ENCODE peak calls at places on chromosomes 12 and 14, in five cellular contexts. T is HCT116, A is SK-N-SH, Y is K562, H is HepG2. C is an unnamed sample.

GRCh38 chr12:55929306-55929791 is 1.6 kb upstream of the DGKA start:
- DNase-seq in T (no peak), Y (no peak), A (no peak), H (no peak), C (no peak)

GRCh38 chr12:120944645-120945217 is 33.6 kb upstream of the HNF1A start:
- DNase-seq in A (peak), T (no peak), Y (peak), H (no peak), C (peak)

GRCh38 chr12:17511369-17511768 is 578.6 kb downstream of the RERGL start:
- DNase-seq in H (no peak), Y (no peak), T (no peak), A (no peak), C (no peak)

GRCh38 chr12:31533470-31533869 is 57.5 kb downstream of the DENND5B start:
- DNase-seq in A (no peak), H (peak), T (no peak), Y (no peak), C (no peak)

GRCh38 chr12:79782197-79782890 is 91.6 kb upstream of the PAWR start:
- DNase-seq in A (no peak), H (no peak), T (no peak), Y (no peak), C (no peak)

GRCh38 chr12:59444932-59445331 is 150.9 kb upstream of the SLC16A7 start:
- DNase-seq in A (no peak), H (no peak), T (no peak), Y (no peak), C (no peak)

GRCh38 chr14:59305231-59305630 is 116.8 kb downstream of the DAAM1 start:
- DNase-seq in T (no peak), Y (no peak), A (no peak), H (no peak), C (no peak)

GRCh38 chr12:100404769-100405407 is 48.0 kb downstream of the SLC17A8 start:
- DNase-seq in Y (peak), A (peak), T (peak), H (peak), C (peak)

GRCh38 chr14:20436363-20436755 is 393 bp upstream of the KLHL33 start:
- DNase-seq in H (no peak), Y (no peak), A (no peak), T (no peak), C (no peak)

GRCh38 chr12:53757095-53757770 is 5.5 kb upstream of the CISTR start:
- DNase-seq in A (peak), Y (peak), T (peak), H (peak), C (peak)

GRCh38 chr12:1519642-1520041 is 74.7 kb downstream of the FBXL14 start:
- DNase-seq in H (no peak), A (no peak), T (no peak), Y (no peak), C (no peak)

GRCh38 chr14:99564256-99564902 is 39.6 kb downstream of the CCDC85C start:
- DNase-seq in H (peak), Y (no peak), A (peak), T (no peak), C (no peak)

GRCh38 chr12:1523558-1524050 is 70.8 kb downstream of the FBXL14 start:
- DNase-seq in T (no peak), A (no peak), Y (no peak), H (no peak), C (peak)

GRCh38 chr12:72872488-72872887 is 600.3 kb downstream of the TRHDE start:
- DNase-seq in Y (no peak), H (no peak), A (no peak), T (no peak), C (peak)

GRCh38 chr12:22477166-22477893 is 67.0 kb downstream of the C2CD5 start:
- DNase-seq in A (no peak), Y (no peak), H (no peak), T (no peak), C (no peak)

GRCh38 chr12:102816816-102817434 is 100.1 kb downstream of the PAH start:
- DNase-seq in H (peak), Y (peak), T (peak), A (peak), C (no peak)

GRCh38 chr14:78324353-78324752 is 154.2 kb downstream of the NRXN3 start:
- DNase-seq in Y (no peak), A (no peak), T (no peak), H (no peak), C (no peak)

GRCh38 chr12:113465808-113466769 is 5.6 kb downstream of the LHX5 start:
- DNase-seq in A (peak), Y (no peak), H (no peak), T (no peak), C (no peak)

GRCh38 chr12:15931590-15932053 is 20.5 kb downstream of the DERA start:
- DNase-seq in Y (peak), A (no peak), H (peak), T (no peak), C (no peak)

GRCh38 chr14:28901631-28902030 is 135.0 kb downstream of the FOXG1 start:
- DNase-seq in A (no peak), T (no peak), Y (no peak), H (no peak), C (no peak)

GRCh38 chr14:23054000-23054811 is 3.1 kb downstream of the CDH24 start:
- DNase-seq in T (no peak), Y (peak), H (no peak), A (peak), C (no peak)

GRCh38 chr12:19369691-19370148 is 69.6 kb upstream of the AEBP2 start:
- DNase-seq in Y (no peak), H (no peak), T (no peak), A (no peak), C (no peak)

GRCh38 chr12:1807489-1807888 is 12.9 kb upstream of the LRTM2 start:
- DNase-seq in A (no peak), T (no peak), Y (no peak), H (no peak), C (no peak)

GRCh38 chr14:105268736-105269354 is 20.5 kb downstream of the BTBD6 start:
- DNase-seq in Y (no peak), H (no peak), T (no peak), A (no peak), C (no peak)

GRCh38 chr12:3173008-3173553 is 95.9 kb downstream of the TSPAN9 start:
- DNase-seq in T (no peak), Y (no peak), H (no peak), A (no peak), C (no peak)

GRCh38 chr14:52026921-52027320 is 37.6 kb downstream of the RTRAF start:
- DNase-seq in H (no peak), T (no peak), Y (no peak), A (no peak), C (no peak)

GRCh38 chr14:52029881-52030280 is 39.0 kb downstream of the NID2 start:
- DNase-seq in T (no peak), Y (no peak), A (no peak), H (no peak), C (no peak)

GRCh38 chr14:52032196-52032865 is 36.5 kb downstream of the NID2 start:
- DNase-seq in Y (no peak), A (no peak), T (no peak), H (no peak), C (no peak)

GRCh38 chr14:52033131-52033642 is 35.7 kb downstream of the NID2 start:
- DNase-seq in Y (no peak), H (no peak), T (no peak), A (no peak), C (no peak)

DNA sequence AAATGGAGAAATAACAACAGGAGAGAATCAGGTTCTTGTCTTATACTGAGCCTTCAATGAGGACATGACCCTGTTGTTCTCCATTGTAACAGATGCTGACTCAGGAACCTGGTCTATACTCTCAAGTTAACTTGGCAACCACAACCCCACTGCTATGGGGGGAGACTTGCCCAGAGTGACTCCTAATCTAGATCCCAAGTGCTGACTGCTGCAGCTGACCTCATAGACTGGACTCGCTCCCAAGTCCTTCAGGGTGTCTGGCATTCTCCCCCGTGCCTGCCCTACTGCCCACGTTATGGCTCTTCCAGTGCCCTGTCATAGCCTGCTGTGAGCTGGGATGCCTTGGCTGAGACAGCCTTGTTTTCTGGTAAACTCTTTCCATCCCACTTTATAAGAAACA is 37.1 kb downstream of the NID2 start:
- DNase-seq in A (no peak), H (no peak), T (no peak), Y (no peak), C (no peak)
- TF ChIP-seq YY1 in A (no peak), H (no peak), T (no peak), Y (no peak), C (no peak)

GRCh38 chr12:46950116-46950515 is 124.3 kb upstream of the SLC38A4 start:
- DNase-seq in Y (no peak), H (no peak), T (no peak), A (no peak), C (no peak)
- TF ChIP-seq YY1 in Y (no peak), H (no peak), T (no peak), A (no peak), C (no peak)

GRCh38 chr14:91331761-91332447 is 85.7 kb downstream of the CCDC88C start:
- DNase-seq in Y (no peak), A (no peak), T (no peak), H (no peak), C (no peak)
- TF ChIP-seq YY1 in Y (no peak), A (no peak), T (no peak), H (no peak), C (no peak)

DNA sequence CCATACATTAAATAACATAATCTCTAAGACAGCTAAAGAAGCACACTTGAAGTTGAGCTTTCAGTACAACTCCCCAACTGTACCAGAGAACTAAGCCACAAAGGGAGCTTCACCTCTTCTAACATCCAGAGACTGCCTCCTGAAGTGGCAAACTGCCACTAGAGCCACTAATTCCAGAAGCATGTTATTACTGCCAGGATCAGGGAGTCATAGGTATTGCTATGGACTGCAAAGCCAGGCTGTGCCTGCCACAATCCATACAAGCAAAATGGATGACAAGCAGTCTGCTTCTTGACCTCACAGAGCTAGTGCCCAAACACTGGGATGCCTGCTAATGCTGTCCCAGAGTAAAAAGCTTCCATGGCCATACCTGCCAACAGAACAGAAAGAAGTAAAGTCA is 160.1 kb downstream of the STXBP6 start:
- DNase-seq in Y (no peak), A (no peak), T (no peak), H (no peak), C (no peak)
- TF ChIP-seq YY1 in Y (no peak), A (no peak), T (no peak), H (no peak), C (no peak)

GRCh38 chr14:102293784-102294183 is 11.2 kb downstream of the MOK start:
- DNase-seq in T (no peak), H (no peak), A (no peak), Y (no peak), C (no peak)

GRCh38 chr14:102288139-102288538 is 16.8 kb downstream of the MOK start:
- DNase-seq in T (no peak), Y (no peak), A (no peak), H (no peak), C (no peak)

GRCh38 chr14:102297436-102298170 is 7.4 kb downstream of the MOK start:
- DNase-seq in A (no peak), H (no peak), T (no peak), Y (no peak), C (no peak)

GRCh38 chr14:102295301-102295700 is 9.7 kb downstream of the MOK start:
- DNase-seq in H (no peak), Y (no peak), A (peak), T (no peak), C (no peak)

GRCh38 chr14:102292446-102292845 is 12.5 kb downstream of the MOK start:
- DNase-seq in Y (no peak), A (no peak), T (no peak), H (no peak), C (no peak)
- TF ChIP-seq YY1 in Y (no peak), A (no peak), T (no peak), H (no peak), C (no peak)

GRCh38 chr14:89442280-89442679 is 25.2 kb upstream of the FOXN3 start:
- DNase-seq in Y (no peak), T (no peak), A (no peak), H (no peak), C (no peak)
- TF ChIP-seq YY1 in Y (no peak), T (no peak), A (no peak), H (no peak), C (no peak)